ENCODE peak calls at places on chromosomes 5 and 9, in five cellular contexts. X is HepG2, G is IMR-90, E is SK-N-SH, F is K562. P is an unnamed sample.

GRCh38 chr5:43396762-43397304 is 15.4 kb downstream of the CCL28 start:
- DNase-seq in E (peak), G (no peak), X (no peak), F (no peak), P (peak)

GRCh38 chr5:154858972-154859950 is 834 bp downstream of the CNOT8 start:
- DNase-seq in E (no peak), X (no peak), F (no peak), G (no peak), P (no peak)

GRCh38 chr5:149457393-149457763 is 78.3 kb upstream of the IL17B start:
- DNase-seq in X (no peak), G (no peak), F (no peak), E (no peak), P (no peak)

GRCh38 chr9:69462394-69462793 is 137.4 kb downstream of the ENTREP1 start:
- DNase-seq in G (no peak), X (no peak), E (no peak), F (no peak), P (no peak)

GRCh38 chr9:134641173-134641985 is at the start of gene COL5A1:
- DNase-seq in F (peak), G (peak), X (no peak), E (peak), P (no peak)

GRCh38 chr5:5139358-5140050 is 626 bp upstream of the ADAMTS16 start:
- DNase-seq in X (no peak), E (peak), G (no peak), F (no peak), P (no peak)

GRCh38 chr5:135154197-135154596 is 120.2 kb upstream of the PITX1 start:
- DNase-seq in G (peak), X (peak), F (no peak), E (no peak), P (no peak)

GRCh38 chr9:72271617-72272478 is 93.2 kb downstream of the ZFAND5 start:
- DNase-seq in E (peak), F (peak), G (peak), X (peak), P (no peak)

GRCh38 chr9:70477146-70477745 is 62.8 kb upstream of the KLF9 start:
- DNase-seq in X (no peak), E (no peak), G (peak), F (no peak), P (no peak)

GRCh38 chr9:36470891-36471290 is 70.8 kb upstream of the RNF38 start:
- DNase-seq in E (no peak), G (peak), X (no peak), F (no peak), P (peak)

GRCh38 chr5:91382530-91383026 is 539 bp downstream of the ARRDC3 start:
- DNase-seq in G (peak), F (no peak), X (peak), E (no peak), P (peak)

GRCh38 chr9:132768932-132769894 is 98.9 kb downstream of the GTF3C4 start:
- DNase-seq in E (peak), G (peak), X (peak), F (peak), P (peak)

GRCh38 chr5:151954271-151954670 is 29.6 kb upstream of the GLRA1 start:
- DNase-seq in E (no peak), X (no peak), G (no peak), F (no peak), P (no peak)

GRCh38 chr5:34707451-34708107 is 51.5 kb downstream of the RAI14 start:
- DNase-seq in G (no peak), E (no peak), F (no peak), X (no peak), P (no peak)

GRCh38 chr5:119808474-119808873 is 179.1 kb downstream of the FAM170A start:
- DNase-seq in F (no peak), G (no peak), X (peak), E (no peak), P (no peak)

GRCh38 chr5:38267372-38267771 is 9.0 kb downstream of the EGFLAM start:
- DNase-seq in X (no peak), E (no peak), G (no peak), F (no peak), P (no peak)

GRCh38 chr9:104984994-104985393 is 57.0 kb upstream of the ABCA1 start:
- DNase-seq in E (peak), G (no peak), X (no peak), F (no peak), P (no peak)

GRCh38 chr5:158881076-158881880 is 218.4 kb downstream of the EBF1 start:
- DNase-seq in X (no peak), E (no peak), G (no peak), F (no peak), P (no peak)

GRCh38 chr5:36692791-36693763 is 86.7 kb downstream of the SLC1A3 start:
- DNase-seq in X (peak), E (peak), G (peak), F (peak), P (no peak)

GRCh38 chr5:38167562-38167996 is 90.8 kb upstream of the EGFLAM start:
- DNase-seq in X (no peak), F (no peak), G (no peak), E (no peak), P (no peak)

GRCh38 chr9:96376926-96377874 is 6.3 kb downstream of the SLC35D2 start:
- DNase-seq in G (peak), E (no peak), F (no peak), X (peak), P (no peak)

GRCh38 chr9:94909250-94909894 is 182.9 kb downstream of the AOPEP start:
- DNase-seq in F (no peak), E (no peak), G (no peak), X (no peak), P (no peak)

GRCh38 chr9:32431940-32432555 is 47.6 kb downstream of the ACO1 start:
- DNase-seq in E (peak), F (peak), X (peak), G (peak), P (no peak)

GRCh38 chr5:98309785-98310566 is 463.5 kb upstream of the RGMB start:
- DNase-seq in G (peak), F (no peak), E (no peak), X (peak), P (peak)

GRCh38 chr5:113574417-113574816 is 60.9 kb downstream of the YTHDC2 start:
- DNase-seq in E (no peak), G (peak), F (peak), X (no peak), P (no peak)

GRCh38 chr9:93223241-93224180 is 39.6 kb downstream of the WNK2 start:
- DNase-seq in X (no peak), F (no peak), G (peak), E (peak), P (no peak)

GRCh38 chr9:82117025-82117424 is 128.5 kb downstream of the SPATA31D1 start:
- DNase-seq in E (peak), F (no peak), G (no peak), X (no peak), P (no peak)

GRCh38 chr9:133874061-133874638 is 118.0 kb downstream of the VAV2 start:
- DNase-seq in X (no peak), E (peak), F (no peak), G (peak), P (no peak)

GRCh38 chr5:167987490-167988270 is 303.8 kb upstream of the WWC1 start:
- DNase-seq in G (no peak), X (no peak), E (no peak), F (no peak), P (no peak)

GRCh38 chr5:8905021-8905420 is 640.9 kb downstream of the SEMA5A start:
- DNase-seq in F (no peak), E (no peak), X (no peak), G (peak), P (no peak)

GRCh38 chr5:111224561-111224989 is 391 bp downstream of the CAMK4 start:
- DNase-seq in E (no peak), X (no peak), F (no peak), G (peak), P (no peak)

GRCh38 chr9:6777218-6777902 is 19.6 kb downstream of the KDM4C start:
- DNase-seq in E (no peak), G (no peak), F (no peak), X (no peak), P (no peak)

GRCh38 chr9:132099741-132100407 is 20.2 kb upstream of the MED27 start:
- DNase-seq in X (no peak), F (no peak), G (peak), E (peak), P (no peak)

GRCh38 chr9:117656007-117656406 is 48.2 kb upstream of the TLR4 start:
- DNase-seq in E (no peak), X (no peak), F (no peak), G (no peak), P (no peak)

GRCh38 chr9:16784002-16784401 is 86.5 kb downstream of the BNC2 start:
- DNase-seq in F (no peak), X (no peak), G (no peak), E (no peak), P (no peak)

GRCh38 chr9:128923493-128923883 is 2.7 kb downstream of the PHYHD1 start:
- DNase-seq in G (no peak), F (no peak), E (no peak), X (no peak), P (no peak)

GRCh38 chr5:126028336-126028735 is 394.9 kb upstream of the GRAMD2B start:
- DNase-seq in F (no peak), E (no peak), G (no peak), X (no peak), P (no peak)

GRCh38 chr9:34254966-34255825 is 73.9 kb downstream of the KIF24 start:
- DNase-seq in X (no peak), F (no peak), G (peak), E (no peak), P (no peak)
- TF ChIP-seq MXI1 in X (no peak), F (no peak), G (no peak), E (no peak), P (no peak)

GRCh38 chr9:90000925-90001324 is 396.1 kb downstream of the GADD45G start:
- DNase-seq in G (no peak), E (no peak), X (no peak), F (no peak), P (no peak)
- TF ChIP-seq MXI1 in G (no peak), E (no peak), X (no peak), F (no peak), P (no peak)

GRCh38 chr9:86706391-86706790 is 240.9 kb downstream of the GAS1 start:
- DNase-seq in G (peak), E (no peak), F (no peak), X (no peak), P (no peak)

GRCh38 chr9:86708918-86709835 is 238.1 kb downstream of the GAS1 start:
- DNase-seq in F (no peak), X (no peak), G (no peak), E (no peak), P (no peak)

GRCh38 chr9:86703346-86703745 is 244.0 kb downstream of the GAS1 start:
- DNase-seq in G (peak), F (no peak), E (no peak), X (no peak), P (no peak)

GRCh38 chr9:86705474-86705873 is 241.8 kb downstream of the GAS1 start:
- DNase-seq in G (peak), F (no peak), E (no peak), X (no peak), P (no peak)

DNA sequence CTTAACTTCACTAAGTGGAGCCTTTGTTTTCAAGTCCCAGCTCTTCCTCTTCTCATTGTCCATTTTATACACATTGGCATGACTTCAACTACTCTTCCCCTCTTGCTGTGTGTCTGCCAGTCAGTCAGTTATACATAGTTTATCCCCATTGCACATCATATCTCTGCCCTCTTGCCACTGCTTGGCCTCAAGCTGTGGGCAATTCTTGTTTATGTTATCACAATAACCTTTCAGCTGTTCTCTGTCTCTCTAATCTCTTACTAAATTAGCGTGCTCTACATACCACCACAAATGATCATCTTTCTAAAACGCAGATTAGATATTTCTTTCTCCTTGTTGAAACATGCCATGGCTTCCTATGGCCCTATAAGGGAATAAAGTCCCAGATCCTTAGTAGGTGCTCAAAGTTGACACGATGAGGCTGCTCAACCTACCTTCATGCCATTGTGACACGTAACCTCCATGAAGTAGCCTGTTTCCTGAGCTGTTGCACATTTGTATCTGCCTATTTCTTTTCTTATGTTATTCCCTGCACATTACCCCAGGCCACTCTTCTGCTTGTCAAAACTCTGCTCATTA is 239.3 kb downstream of the GAS1 start:
- DNase-seq in E (no peak), X (no peak), G (no peak), F (no peak), P (no peak)
- TF ChIP-seq MXI1 in E (no peak), X (no peak), G (no peak), F (no peak), P (no peak)

GRCh38 chr9:5263568-5264218 is 32.5 kb downstream of the INSL4 start:
- DNase-seq in E (no peak), X (peak), G (no peak), F (no peak), P (no peak)
- TF ChIP-seq MXI1 in E (no peak), X (no peak), G (no peak), F (no peak), P (no peak)

GRCh38 chr9:122213589-122214413 is 15.0 kb downstream of the LHX6 start:
- DNase-seq in E (peak), F (peak), G (no peak), X (peak), P (no peak)
- TF ChIP-seq MXI1 in E (no peak), F (no peak), G (no peak), X (no peak), P (no peak)

DNA sequence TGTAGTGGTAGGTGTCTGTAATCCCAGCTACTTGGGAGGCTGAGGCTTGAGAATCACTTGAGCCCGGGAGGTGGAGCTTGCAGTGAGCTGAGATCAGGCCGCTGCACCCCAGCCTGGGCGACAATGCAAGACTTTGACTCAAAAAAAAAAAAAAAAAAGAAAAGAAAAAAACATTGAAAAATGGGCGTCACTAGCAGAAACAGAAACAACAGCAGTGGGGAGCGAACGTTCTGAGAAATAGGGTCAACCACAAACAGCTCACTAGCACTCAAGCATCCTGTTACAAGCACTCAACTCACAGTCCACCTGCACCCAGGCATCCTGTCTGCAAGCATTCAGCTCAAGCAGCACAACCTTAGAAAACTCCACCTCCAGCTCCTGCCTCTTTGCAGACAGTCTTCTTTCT is 17.2 kb downstream of the TRIM14 start:
- DNase-seq in X (no peak), G (peak), F (no peak), E (no peak), P (peak)
- TF ChIP-seq MXI1 in X (no peak), G (no peak), F (no peak), E (no peak), P (peak)

P was measured in GM12878.